ENCODE peak calls at places on chromosomes 5 and 9, in nine cellular contexts. One of them, this sample, is unnamed. For H3K4me1, the result is how much of the 10 kb centered on the place peaks cover.

GRCh38 chr5:135486131-135486530 is 34.0 kb upstream of the TIFAB start:
- DNase-seq in CD8-positive, alpha-beta T cell: no peak
- DNase-seq in gastrocnemius medialis: no peak
- DNase-seq in endodermal cell: no peak
- DNase-seq in tibial nerve: no peak
- DNase-seq in A673: no peak
- DNase-seq in HCT116: no peak
- DNase-seq in fibroblast of lung: no peak
- DNase-seq in body of pancreas: no peak
- DNase-seq in this sample: no peak

GRCh38 chr5:34622046-34622435 is 34.1 kb upstream of the RAI14 start:
- DNase-seq in CD8-positive, alpha-beta T cell: no peak
- DNase-seq in gastrocnemius medialis: no peak
- DNase-seq in endodermal cell: peak
- DNase-seq in tibial nerve: no peak
- DNase-seq in A673: no peak
- DNase-seq in HCT116: no peak
- DNase-seq in fibroblast of lung: peak
- DNase-seq in body of pancreas: no peak
- DNase-seq in this sample: no peak

GRCh38 chr9:79583957-79584654 is 12.3 kb downstream of the TLE4 start:
- DNase-seq in CD8-positive, alpha-beta T cell: peak
- DNase-seq in gastrocnemius medialis: peak
- DNase-seq in endodermal cell: peak
- DNase-seq in tibial nerve: no peak
- DNase-seq in A673: no peak
- DNase-seq in HCT116: no peak
- DNase-seq in fibroblast of lung: no peak
- DNase-seq in body of pancreas: no peak
- DNase-seq in this sample: no peak

GRCh38 chr5:143986567-143987242 is 174.7 kb downstream of the HMHB1 start:
- DNase-seq in CD8-positive, alpha-beta T cell: no peak
- DNase-seq in gastrocnemius medialis: no peak
- DNase-seq in endodermal cell: no peak
- DNase-seq in tibial nerve: no peak
- DNase-seq in A673: peak
- DNase-seq in HCT116: no peak
- DNase-seq in fibroblast of lung: peak
- DNase-seq in body of pancreas: no peak
- DNase-seq in this sample: no peak

GRCh38 chr9:123003467-123003866 is 30.0 kb upstream of the GPR21 start:
- DNase-seq in CD8-positive, alpha-beta T cell: no peak
- DNase-seq in gastrocnemius medialis: no peak
- DNase-seq in endodermal cell: no peak
- DNase-seq in tibial nerve: no peak
- DNase-seq in A673: no peak
- DNase-seq in HCT116: no peak
- DNase-seq in fibroblast of lung: peak
- DNase-seq in body of pancreas: no peak
- DNase-seq in this sample: no peak

GRCh38 chr9:121107041-121107440 is 32.3 kb downstream of the CNTRL start:
- DNase-seq in CD8-positive, alpha-beta T cell: no peak
- DNase-seq in gastrocnemius medialis: no peak
- DNase-seq in endodermal cell: no peak
- DNase-seq in tibial nerve: no peak
- DNase-seq in A673: peak
- DNase-seq in HCT116: peak
- DNase-seq in fibroblast of lung: no peak
- DNase-seq in body of pancreas: no peak
- DNase-seq in this sample: peak

GRCh38 chr5:38163636-38164237 is 94.6 kb upstream of the EGFLAM start:
- DNase-seq in CD8-positive, alpha-beta T cell: no peak
- DNase-seq in gastrocnemius medialis: peak
- DNase-seq in endodermal cell: no peak
- DNase-seq in tibial nerve: no peak
- DNase-seq in A673: no peak
- DNase-seq in HCT116: no peak
- DNase-seq in fibroblast of lung: no peak
- DNase-seq in body of pancreas: no peak
- DNase-seq in this sample: no peak

GRCh38 chr5:66849803-66850202 is 253.6 kb downstream of the MAST4 start:
- DNase-seq in CD8-positive, alpha-beta T cell: no peak
- DNase-seq in gastrocnemius medialis: no peak
- DNase-seq in endodermal cell: no peak
- DNase-seq in tibial nerve: no peak
- DNase-seq in A673: peak
- DNase-seq in HCT116: no peak
- DNase-seq in fibroblast of lung: no peak
- DNase-seq in body of pancreas: no peak
- DNase-seq in this sample: no peak

GRCh38 chr5:178249191-178249989 is 16.8 kb upstream of the PHYKPL start:
- DNase-seq in CD8-positive, alpha-beta T cell: no peak
- DNase-seq in gastrocnemius medialis: no peak
- DNase-seq in endodermal cell: no peak
- DNase-seq in tibial nerve: no peak
- DNase-seq in A673: no peak
- DNase-seq in HCT116: no peak
- DNase-seq in fibroblast of lung: peak
- DNase-seq in body of pancreas: no peak
- DNase-seq in this sample: no peak

GRCh38 chr9:93143830-93144530 is 9.9 kb upstream of the NINJ1 start:
- DNase-seq in CD8-positive, alpha-beta T cell: peak
- DNase-seq in gastrocnemius medialis: peak
- DNase-seq in endodermal cell: no peak
- DNase-seq in tibial nerve: no peak
- DNase-seq in A673: no peak
- DNase-seq in HCT116: no peak
- DNase-seq in fibroblast of lung: no peak
- DNase-seq in body of pancreas: no peak
- DNase-seq in this sample: peak

GRCh38 chr5:131417240-131417869 is 153.5 kb downstream of the CDC42SE2 start:
- DNase-seq in CD8-positive, alpha-beta T cell: peak
- DNase-seq in gastrocnemius medialis: peak
- DNase-seq in endodermal cell: peak
- DNase-seq in tibial nerve: peak
- DNase-seq in A673: peak
- DNase-seq in HCT116: peak
- DNase-seq in fibroblast of lung: peak
- DNase-seq in body of pancreas: peak
- DNase-seq in this sample: peak

GRCh38 chr5:143164557-143164956 is 238.9 kb downstream of the NR3C1 start:
- DNase-seq in CD8-positive, alpha-beta T cell: no peak
- DNase-seq in gastrocnemius medialis: no peak
- DNase-seq in endodermal cell: no peak
- DNase-seq in tibial nerve: no peak
- DNase-seq in A673: no peak
- DNase-seq in HCT116: no peak
- DNase-seq in fibroblast of lung: no peak
- DNase-seq in body of pancreas: no peak
- DNase-seq in this sample: no peak

GRCh38 chr9:131402738-131403492 is 9.0 kb downstream of the PRRC2B start:
- DNase-seq in CD8-positive, alpha-beta T cell: no peak
- DNase-seq in gastrocnemius medialis: peak
- DNase-seq in endodermal cell: no peak
- DNase-seq in tibial nerve: peak
- DNase-seq in A673: no peak
- DNase-seq in HCT116: no peak
- DNase-seq in fibroblast of lung: peak
- DNase-seq in body of pancreas: peak
- DNase-seq in this sample: peak

GRCh38 chr5:68898961-68899471 is 194.8 kb upstream of the SLC30A5 start:
- DNase-seq in CD8-positive, alpha-beta T cell: no peak
- DNase-seq in gastrocnemius medialis: no peak
- DNase-seq in endodermal cell: peak
- DNase-seq in tibial nerve: no peak
- DNase-seq in A673: peak
- DNase-seq in HCT116: peak
- DNase-seq in fibroblast of lung: peak
- DNase-seq in body of pancreas: no peak
- DNase-seq in this sample: no peak

GRCh38 chr9:101458955-101459631 is 23.5 kb upstream of the ALDOB start:
- DNase-seq in CD8-positive, alpha-beta T cell: no peak
- DNase-seq in gastrocnemius medialis: no peak
- DNase-seq in endodermal cell: peak
- DNase-seq in tibial nerve: peak
- DNase-seq in A673: peak
- DNase-seq in HCT116: peak
- DNase-seq in fibroblast of lung: peak
- DNase-seq in body of pancreas: peak
- DNase-seq in this sample: peak

DNA sequence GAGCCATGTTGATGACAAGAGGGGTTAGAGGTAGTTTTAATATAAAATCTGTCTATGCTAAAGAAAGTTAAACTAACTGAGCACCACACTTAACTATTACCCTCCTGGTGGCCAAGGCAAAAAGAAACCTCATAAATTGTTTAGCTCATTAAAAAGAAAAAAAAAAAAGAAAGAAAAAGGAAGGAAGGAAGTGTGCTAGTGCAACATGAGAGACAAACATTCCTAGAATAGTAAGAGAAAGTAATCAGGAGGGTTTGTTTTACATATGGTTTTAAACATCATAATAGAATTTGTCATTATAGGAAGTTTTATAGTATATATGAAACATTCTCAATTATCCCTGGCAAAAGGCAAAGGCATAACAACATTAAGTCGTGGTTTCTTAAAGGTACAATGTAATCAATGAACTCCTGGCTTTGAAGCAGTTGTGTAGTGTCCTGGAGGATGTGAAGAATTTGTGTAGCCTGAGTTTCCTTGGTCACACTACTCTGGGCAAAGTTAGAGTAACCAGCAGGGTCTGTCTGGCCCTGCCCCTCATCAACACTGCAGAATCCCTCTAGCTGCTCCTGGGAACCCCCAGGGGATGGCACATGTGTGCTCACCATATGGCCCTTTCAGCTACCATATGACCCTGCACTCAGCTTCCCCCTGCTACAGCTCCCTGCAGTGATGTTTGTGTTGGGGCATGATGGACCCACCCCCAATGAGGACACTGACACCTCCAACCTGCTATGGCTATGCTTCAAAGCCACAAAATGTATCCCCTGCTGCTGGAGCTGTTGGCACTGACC is 152.5 kb downstream of the SNX18 start:
- DNase-seq in CD8-positive, alpha-beta T cell: no peak
- DNase-seq in gastrocnemius medialis: no peak
- DNase-seq in endodermal cell: no peak
- DNase-seq in tibial nerve: no peak
- DNase-seq in A673: no peak
- DNase-seq in HCT116: no peak
- DNase-seq in fibroblast of lung: no peak
- DNase-seq in body of pancreas: no peak
- DNase-seq in this sample: no peak
- H3K4me1 ChIP-seq in CD8-positive, alpha-beta T cell: under half
- H3K4me1 ChIP-seq in gastrocnemius medialis: under half
- H3K4me1 ChIP-seq in endodermal cell: under half
- H3K4me1 ChIP-seq in tibial nerve: under half
- H3K4me1 ChIP-seq in A673: under half
- H3K4me1 ChIP-seq in HCT116: under half
- H3K4me1 ChIP-seq in fibroblast of lung: under half
- H3K4me1 ChIP-seq in body of pancreas: under half
- H3K4me1 ChIP-seq in this sample: under half

DNA sequence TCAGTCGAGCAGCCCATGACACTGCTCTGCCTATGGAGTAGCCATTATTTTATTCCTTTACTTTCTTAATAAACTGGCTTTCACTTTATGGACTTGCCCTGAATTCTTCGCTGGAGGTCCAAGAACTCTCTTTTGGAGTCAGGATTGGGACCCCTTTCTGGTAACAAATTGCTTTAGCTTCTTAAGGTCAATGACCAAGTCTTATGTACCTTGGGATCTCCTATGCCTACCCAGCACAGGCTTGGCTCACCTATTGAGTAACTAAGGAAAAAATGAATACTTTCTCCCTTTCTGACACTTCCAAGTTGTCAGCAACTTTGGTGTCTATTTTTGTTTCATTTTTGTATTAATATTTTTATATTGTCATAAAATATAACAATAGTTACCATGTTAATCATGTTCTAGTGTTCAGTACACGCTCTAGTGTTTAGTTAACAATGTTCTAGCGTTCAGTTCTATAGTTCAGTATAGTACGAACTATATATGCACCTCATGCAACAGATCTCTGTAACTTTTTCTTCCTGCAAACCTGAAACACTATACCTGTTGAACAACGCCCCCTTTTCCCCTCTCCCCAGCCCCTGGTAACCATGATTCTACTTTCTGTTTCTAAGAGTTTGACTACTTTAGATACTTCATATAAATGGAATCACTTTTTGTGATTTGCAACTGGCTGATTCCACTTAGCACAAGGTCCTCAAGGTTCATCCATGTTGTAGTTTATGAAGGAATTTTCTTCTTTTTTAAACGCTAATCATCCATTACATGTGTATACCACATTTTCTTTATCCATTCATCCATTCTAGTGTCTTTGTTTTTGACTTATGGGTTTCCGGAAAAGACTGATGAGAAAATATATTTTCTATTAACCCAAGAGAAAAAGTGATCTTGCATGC is 1.8 kb upstream of the RHOBTB3 start:
- DNase-seq in CD8-positive, alpha-beta T cell: no peak
- DNase-seq in gastrocnemius medialis: no peak
- DNase-seq in endodermal cell: no peak
- DNase-seq in tibial nerve: no peak
- DNase-seq in A673: no peak
- DNase-seq in HCT116: no peak
- DNase-seq in fibroblast of lung: no peak
- DNase-seq in body of pancreas: no peak
- DNase-seq in this sample: no peak
- H3K4me1 ChIP-seq in CD8-positive, alpha-beta T cell: under half
- H3K4me1 ChIP-seq in gastrocnemius medialis: under half
- H3K4me1 ChIP-seq in endodermal cell: under half
- H3K4me1 ChIP-seq in tibial nerve: under half
- H3K4me1 ChIP-seq in A673: under half
- H3K4me1 ChIP-seq in HCT116: under half
- H3K4me1 ChIP-seq in fibroblast of lung: under half
- H3K4me1 ChIP-seq in body of pancreas: half or more
- H3K4me1 ChIP-seq in this sample: under half

GRCh38 chr9:136565075-136565721 is 19.4 kb upstream of the NOTCH1 start:
- DNase-seq in CD8-positive, alpha-beta T cell: no peak
- DNase-seq in gastrocnemius medialis: no peak
- DNase-seq in endodermal cell: no peak
- DNase-seq in tibial nerve: no peak
- DNase-seq in A673: no peak
- DNase-seq in HCT116: no peak
- DNase-seq in fibroblast of lung: peak
- DNase-seq in body of pancreas: no peak
- DNase-seq in this sample: no peak
- H3K4me1 ChIP-seq in CD8-positive, alpha-beta T cell: under half
- H3K4me1 ChIP-seq in gastrocnemius medialis: under half
- H3K4me1 ChIP-seq in endodermal cell: under half
- H3K4me1 ChIP-seq in tibial nerve: under half
- H3K4me1 ChIP-seq in A673: under half
- H3K4me1 ChIP-seq in HCT116: under half
- H3K4me1 ChIP-seq in fibroblast of lung: under half
- H3K4me1 ChIP-seq in body of pancreas: under half
- H3K4me1 ChIP-seq in this sample: under half

DNA sequence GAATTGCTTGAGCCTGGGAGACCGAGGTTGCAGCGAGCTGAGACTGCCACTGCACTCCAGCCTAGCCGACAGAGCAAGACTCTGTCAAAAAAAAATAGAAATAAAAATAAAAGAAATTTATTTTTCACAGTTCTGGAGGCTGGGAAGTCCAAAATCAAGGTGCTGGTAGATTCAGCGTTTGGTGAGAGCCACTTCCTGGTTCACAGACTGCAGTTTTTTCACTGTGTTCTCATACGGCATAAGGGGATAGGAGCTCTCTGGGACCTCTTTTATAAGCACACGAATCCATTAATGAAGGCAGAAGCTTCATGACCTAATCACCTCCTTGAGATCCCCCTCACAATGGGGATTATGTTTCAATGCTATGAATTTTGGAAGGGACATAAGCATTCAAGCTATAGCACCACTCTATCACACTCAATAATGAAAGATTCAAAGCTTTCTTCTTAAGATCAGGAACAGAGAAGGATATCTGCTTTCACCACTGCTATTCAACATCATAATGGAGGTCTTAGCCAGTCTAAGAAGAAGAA is 5.3 kb downstream of the PJA2 start:
- DNase-seq in CD8-positive, alpha-beta T cell: no peak
- DNase-seq in gastrocnemius medialis: no peak
- DNase-seq in endodermal cell: no peak
- DNase-seq in tibial nerve: no peak
- DNase-seq in A673: no peak
- DNase-seq in HCT116: no peak
- DNase-seq in fibroblast of lung: no peak
- DNase-seq in body of pancreas: no peak
- DNase-seq in this sample: no peak
- H3K4me1 ChIP-seq in CD8-positive, alpha-beta T cell: half or more
- H3K4me1 ChIP-seq in gastrocnemius medialis: half or more
- H3K4me1 ChIP-seq in endodermal cell: under half
- H3K4me1 ChIP-seq in tibial nerve: under half
- H3K4me1 ChIP-seq in A673: under half
- H3K4me1 ChIP-seq in HCT116: under half
- H3K4me1 ChIP-seq in fibroblast of lung: under half
- H3K4me1 ChIP-seq in body of pancreas: under half
- H3K4me1 ChIP-seq in this sample: under half